ENCODE peak calls at places on chromosomes 3 and 15, in seven cellular contexts. One of them, this sample, is unnamed.
A peak's percentile ranks its signal among the peaks of the same experiment; 100 is the strongest.

GRCh38 chr3:64190517-64191515 is 34.5 kb downstream of the PRICKLE2 start:
- DNase-seq in fibroblast of lung: peak; percentile 86
- DNase-seq in GM23338: no peak
- DNase-seq in psoas muscle: no peak
- DNase-seq in adrenal gland: no peak
- DNase-seq in endodermal cell: no peak
- DNase-seq in right atrium auricular region: no peak
- DNase-seq in this sample: no peak

GRCh38 chr15:63880744-63881143 is 47.0 kb upstream of the HERC1 start:
- DNase-seq in fibroblast of lung: no peak
- DNase-seq in GM23338: no peak
- DNase-seq in psoas muscle: no peak
- DNase-seq in adrenal gland: peak; percentile 51
- DNase-seq in endodermal cell: no peak
- DNase-seq in right atrium auricular region: no peak
- DNase-seq in this sample: no peak

GRCh38 chr3:119700920-119701734 is 1.7 kb upstream of the CFAP91 start:
- DNase-seq in fibroblast of lung: no peak
- DNase-seq in GM23338: no peak
- DNase-seq in psoas muscle: no peak
- DNase-seq in adrenal gland: no peak
- DNase-seq in endodermal cell: no peak
- DNase-seq in right atrium auricular region: no peak
- DNase-seq in this sample: no peak

GRCh38 chr3:115100172-115100571 is 46.9 kb downstream of the ZBTB20 start:
- DNase-seq in fibroblast of lung: peak; percentile 83
- DNase-seq in GM23338: peak; percentile 8
- DNase-seq in psoas muscle: no peak
- DNase-seq in adrenal gland: peak; percentile 44
- DNase-seq in endodermal cell: no peak
- DNase-seq in right atrium auricular region: no peak
- DNase-seq in this sample: no peak

GRCh38 chr15:69298697-69299441 is at the start of gene PAQR5:
- DNase-seq in fibroblast of lung: no peak
- DNase-seq in GM23338: peak; percentile 61
- DNase-seq in psoas muscle: peak; percentile 59
- DNase-seq in adrenal gland: peak; percentile 66
- DNase-seq in endodermal cell: peak; percentile 76
- DNase-seq in right atrium auricular region: no peak
- DNase-seq in this sample: no peak

GRCh38 chr3:188052229-188052965 is 101.6 kb upstream of the LPP start:
- DNase-seq in fibroblast of lung: peak; percentile 62
- DNase-seq in GM23338: peak; percentile 76
- DNase-seq in psoas muscle: peak; percentile 91
- DNase-seq in adrenal gland: peak; percentile 95
- DNase-seq in endodermal cell: peak; percentile 88
- DNase-seq in right atrium auricular region: peak; percentile 96
- DNase-seq in this sample: no peak

GRCh38 chr3:114270019-114270418 is 23.8 kb upstream of the TIGIT start:
- DNase-seq in fibroblast of lung: no peak
- DNase-seq in GM23338: no peak
- DNase-seq in psoas muscle: no peak
- DNase-seq in adrenal gland: no peak
- DNase-seq in endodermal cell: no peak
- DNase-seq in right atrium auricular region: no peak
- DNase-seq in this sample: no peak

GRCh38 chr15:80703965-80704364 is 8.9 kb downstream of the ABHD17C start:
- DNase-seq in fibroblast of lung: no peak
- DNase-seq in GM23338: no peak
- DNase-seq in psoas muscle: no peak
- DNase-seq in adrenal gland: no peak
- DNase-seq in endodermal cell: no peak
- DNase-seq in right atrium auricular region: no peak
- DNase-seq in this sample: no peak

GRCh38 chr15:91947370-91947769 is 93.9 kb downstream of the SLCO3A1 start:
- DNase-seq in fibroblast of lung: no peak
- DNase-seq in GM23338: no peak
- DNase-seq in psoas muscle: no peak
- DNase-seq in adrenal gland: no peak
- DNase-seq in endodermal cell: no peak
- DNase-seq in right atrium auricular region: no peak
- DNase-seq in this sample: no peak

GRCh38 chr15:45732544-45733130 is 97.8 kb downstream of the SQOR start:
- DNase-seq in fibroblast of lung: no peak
- DNase-seq in GM23338: no peak
- DNase-seq in psoas muscle: no peak
- DNase-seq in adrenal gland: no peak
- DNase-seq in endodermal cell: no peak
- DNase-seq in right atrium auricular region: no peak
- DNase-seq in this sample: no peak

GRCh38 chr3:55143928-55144671 is 216.2 kb upstream of the LRTM1 start:
- DNase-seq in fibroblast of lung: peak; percentile 27
- DNase-seq in GM23338: no peak
- DNase-seq in psoas muscle: no peak
- DNase-seq in adrenal gland: no peak
- DNase-seq in endodermal cell: no peak
- DNase-seq in right atrium auricular region: no peak
- DNase-seq in this sample: no peak

GRCh38 chr3:43769471-43770425 is 79.0 kb downstream of the ABHD5 start:
- DNase-seq in fibroblast of lung: peak; percentile 95
- DNase-seq in GM23338: peak; percentile 100
- DNase-seq in psoas muscle: peak; percentile 98
- DNase-seq in adrenal gland: peak; percentile 99
- DNase-seq in endodermal cell: peak; percentile 100
- DNase-seq in right atrium auricular region: peak; percentile 99
- DNase-seq in this sample: peak; percentile 91

GRCh38 chr3:39533226-39533625 is 65.7 kb downstream of the MOBP start:
- DNase-seq in fibroblast of lung: no peak
- DNase-seq in GM23338: no peak
- DNase-seq in psoas muscle: no peak
- DNase-seq in adrenal gland: no peak
- DNase-seq in endodermal cell: no peak
- DNase-seq in right atrium auricular region: no peak
- DNase-seq in this sample: no peak

GRCh38 chr3:17356581-17356980 is 385.9 kb downstream of the TBC1D5 start:
- DNase-seq in fibroblast of lung: no peak
- DNase-seq in GM23338: peak; percentile 33
- DNase-seq in psoas muscle: no peak
- DNase-seq in adrenal gland: no peak
- DNase-seq in endodermal cell: no peak
- DNase-seq in right atrium auricular region: no peak
- DNase-seq in this sample: no peak

GRCh38 chr3:100311011-100311410 is 23.5 kb upstream of the NIT2 start:
- DNase-seq in fibroblast of lung: peak; percentile 7
- DNase-seq in GM23338: no peak
- DNase-seq in psoas muscle: no peak
- DNase-seq in adrenal gland: no peak
- DNase-seq in endodermal cell: no peak
- DNase-seq in right atrium auricular region: no peak
- DNase-seq in this sample: no peak

GRCh38 chr3:100319951-100320350 is 14.6 kb upstream of the NIT2 start:
- DNase-seq in fibroblast of lung: no peak
- DNase-seq in GM23338: no peak
- DNase-seq in psoas muscle: no peak
- DNase-seq in adrenal gland: no peak
- DNase-seq in endodermal cell: no peak
- DNase-seq in right atrium auricular region: no peak
- DNase-seq in this sample: no peak

GRCh38 chr3:100317928-100318327 is 16.6 kb upstream of the NIT2 start:
- DNase-seq in fibroblast of lung: no peak
- DNase-seq in GM23338: no peak
- DNase-seq in psoas muscle: no peak
- DNase-seq in adrenal gland: no peak
- DNase-seq in endodermal cell: no peak
- DNase-seq in right atrium auricular region: no peak
- DNase-seq in this sample: no peak

DNA sequence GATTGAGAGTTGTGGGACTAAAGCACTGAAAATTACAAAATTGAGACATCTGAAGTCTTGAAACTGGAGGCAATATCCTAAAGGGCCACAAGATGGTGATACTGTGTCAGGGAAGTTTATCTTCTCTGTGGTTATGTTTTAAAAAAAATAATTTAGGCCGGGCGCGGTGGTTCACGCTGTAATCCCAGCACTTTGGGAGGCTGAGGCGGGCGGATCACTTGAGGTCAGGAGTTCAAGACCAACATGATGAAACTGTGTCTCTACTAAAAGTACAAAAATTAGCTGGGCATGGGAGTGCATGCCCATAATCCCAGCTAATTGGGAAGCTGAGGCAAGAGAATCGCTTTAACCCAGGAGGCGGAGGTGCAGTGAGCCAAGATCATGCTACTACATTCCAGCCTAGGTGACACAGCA is 17.9 kb upstream of the NIT2 start:
- DNase-seq in fibroblast of lung: peak; percentile 80
- DNase-seq in GM23338: peak; percentile 77
- DNase-seq in psoas muscle: peak; percentile 63
- DNase-seq in adrenal gland: peak; percentile 58
- DNase-seq in endodermal cell: peak; percentile 57
- DNase-seq in right atrium auricular region: no peak
- DNase-seq in this sample: peak; percentile 39
- TF ChIP-seq CTCF in fibroblast of lung: peak; percentile 65
- TF ChIP-seq CTCF in GM23338: peak; percentile 79
- TF ChIP-seq CTCF in psoas muscle: peak; percentile 64
- TF ChIP-seq CTCF in adrenal gland: peak; percentile 58
- TF ChIP-seq CTCF in endodermal cell: peak; percentile 84
- TF ChIP-seq CTCF in right atrium auricular region: peak; percentile 79
- TF ChIP-seq CTCF in this sample: peak; percentile 52

GRCh38 chr3:79726795-79727194 is 41.0 kb downstream of the ROBO1 start:
- DNase-seq in fibroblast of lung: no peak
- DNase-seq in GM23338: no peak
- DNase-seq in psoas muscle: no peak
- DNase-seq in adrenal gland: no peak
- DNase-seq in endodermal cell: no peak
- DNase-seq in right atrium auricular region: no peak
- DNase-seq in this sample: no peak
- H3K4me3 ChIP-seq in fibroblast of lung: no peak overlapping the region
- H3K4me3 ChIP-seq in GM23338: no peak overlapping the region
- H3K4me3 ChIP-seq in psoas muscle: no peak overlapping the region
- H3K4me3 ChIP-seq in adrenal gland: no peak overlapping the region
- H3K4me3 ChIP-seq in endodermal cell: no peak overlapping the region
- H3K4me3 ChIP-seq in right atrium auricular region: no peak overlapping the region
- H3K4me3 ChIP-seq in this sample: no peak overlapping the region

GRCh38 chr15:74497584-74497983 is 36.6 kb upstream of the UBL7 start:
- DNase-seq in fibroblast of lung: no peak
- DNase-seq in GM23338: no peak
- DNase-seq in psoas muscle: no peak
- DNase-seq in adrenal gland: no peak
- DNase-seq in endodermal cell: no peak
- DNase-seq in right atrium auricular region: no peak
- DNase-seq in this sample: no peak

GRCh38 chr15:74499366-74499765 is 38.4 kb upstream of the UBL7 start:
- DNase-seq in fibroblast of lung: no peak
- DNase-seq in GM23338: no peak
- DNase-seq in psoas muscle: no peak
- DNase-seq in adrenal gland: no peak
- DNase-seq in endodermal cell: no peak
- DNase-seq in right atrium auricular region: no peak
- DNase-seq in this sample: no peak

GRCh38 chr15:74502301-74502700 is 38.7 kb upstream of the ARID3B start:
- DNase-seq in fibroblast of lung: no peak
- DNase-seq in GM23338: peak; percentile 22
- DNase-seq in psoas muscle: no peak
- DNase-seq in adrenal gland: no peak
- DNase-seq in endodermal cell: peak; percentile 44
- DNase-seq in right atrium auricular region: no peak
- DNase-seq in this sample: no peak

GRCh38 chr15:74500401-74500800 is 39.4 kb upstream of the UBL7 start:
- DNase-seq in fibroblast of lung: no peak
- DNase-seq in GM23338: peak; percentile 35
- DNase-seq in psoas muscle: no peak
- DNase-seq in adrenal gland: no peak
- DNase-seq in endodermal cell: peak; percentile 47
- DNase-seq in right atrium auricular region: no peak
- DNase-seq in this sample: no peak

DNA sequence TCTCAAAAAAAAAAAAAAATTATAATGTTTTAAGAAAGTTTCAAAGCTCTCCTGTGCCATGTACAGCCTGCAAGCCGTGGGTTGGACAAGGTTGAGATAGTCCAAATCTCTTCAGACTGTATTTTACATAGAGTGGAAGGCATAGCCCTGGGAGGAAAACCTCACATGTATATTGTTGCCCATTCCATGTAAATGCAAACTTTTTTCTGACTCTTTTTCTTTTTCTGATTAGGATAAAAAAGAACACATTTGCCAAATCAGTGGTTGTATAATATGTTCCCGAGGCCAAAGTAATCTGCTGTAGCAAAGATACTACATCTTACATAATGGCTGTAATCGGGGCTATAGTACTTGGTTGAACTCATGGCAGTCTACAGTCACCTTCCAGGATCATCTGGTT is 35.7 kb upstream of the UBL7 start:
- DNase-seq in fibroblast of lung: no peak
- DNase-seq in GM23338: no peak
- DNase-seq in psoas muscle: no peak
- DNase-seq in adrenal gland: no peak
- DNase-seq in endodermal cell: no peak
- DNase-seq in right atrium auricular region: no peak
- DNase-seq in this sample: no peak
- TF ChIP-seq CTCF in fibroblast of lung: no peak
- TF ChIP-seq CTCF in GM23338: no peak
- TF ChIP-seq CTCF in psoas muscle: no peak
- TF ChIP-seq CTCF in adrenal gland: no peak
- TF ChIP-seq CTCF in endodermal cell: no peak
- TF ChIP-seq CTCF in right atrium auricular region: no peak
- TF ChIP-seq CTCF in this sample: no peak

GRCh38 chr15:68190048-68190447 is 15.1 kb downstream of the CALML4 start:
- DNase-seq in fibroblast of lung: no peak
- DNase-seq in GM23338: no peak
- DNase-seq in psoas muscle: no peak
- DNase-seq in adrenal gland: no peak
- DNase-seq in endodermal cell: no peak
- DNase-seq in right atrium auricular region: no peak
- DNase-seq in this sample: no peak

GRCh38 chr15:68186671-68187397 is 18.3 kb downstream of the CALML4 start:
- DNase-seq in fibroblast of lung: peak; percentile 89
- DNase-seq in GM23338: no peak
- DNase-seq in psoas muscle: no peak
- DNase-seq in adrenal gland: peak; percentile 55
- DNase-seq in endodermal cell: no peak
- DNase-seq in right atrium auricular region: no peak
- DNase-seq in this sample: peak; percentile 33

GRCh38 chr15:68184616-68185470 is 20.3 kb downstream of the CALML4 start:
- DNase-seq in fibroblast of lung: no peak
- DNase-seq in GM23338: no peak
- DNase-seq in psoas muscle: no peak
- DNase-seq in adrenal gland: no peak
- DNase-seq in endodermal cell: no peak
- DNase-seq in right atrium auricular region: no peak
- DNase-seq in this sample: no peak

GRCh38 chr15:68188647-68189046 is 16.5 kb downstream of the CALML4 start:
- DNase-seq in fibroblast of lung: no peak
- DNase-seq in GM23338: no peak
- DNase-seq in psoas muscle: no peak
- DNase-seq in adrenal gland: no peak
- DNase-seq in endodermal cell: no peak
- DNase-seq in right atrium auricular region: no peak
- DNase-seq in this sample: no peak

DNA sequence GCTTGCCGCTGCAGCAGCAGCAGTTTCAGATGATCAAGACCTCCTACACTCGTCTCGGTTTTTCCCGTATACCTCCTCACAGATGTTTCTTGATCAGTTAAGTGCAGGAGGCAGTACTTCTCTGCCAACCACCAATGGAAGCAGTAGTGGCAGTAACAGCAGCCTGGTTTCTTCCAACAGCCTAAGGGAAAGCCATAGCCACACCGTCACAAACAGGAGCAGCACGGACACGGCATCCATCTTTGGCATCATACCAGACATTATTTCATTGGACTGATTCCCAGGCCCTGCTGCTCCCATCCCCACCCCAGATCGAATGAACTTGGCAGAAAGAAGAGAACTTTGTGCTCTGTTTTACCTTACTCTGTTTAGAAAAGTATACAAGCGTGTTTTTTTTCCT is 17.6 kb downstream of the CALML4 start:
- DNase-seq in fibroblast of lung: peak; percentile 90
- DNase-seq in GM23338: no peak
- DNase-seq in psoas muscle: no peak
- DNase-seq in adrenal gland: peak; percentile 80
- DNase-seq in endodermal cell: no peak
- DNase-seq in right atrium auricular region: peak; percentile 76
- DNase-seq in this sample: peak; percentile 77
- H3K4me3 ChIP-seq in fibroblast of lung: peak overlapping the region; percentile 24
- H3K4me3 ChIP-seq in GM23338: no peak overlapping the region
- H3K4me3 ChIP-seq in psoas muscle: peak overlapping the region; percentile 50
- H3K4me3 ChIP-seq in adrenal gland: no peak overlapping the region
- H3K4me3 ChIP-seq in endodermal cell: no peak overlapping the region
- H3K4me3 ChIP-seq in right atrium auricular region: no peak overlapping the region
- H3K4me3 ChIP-seq in this sample: peak overlapping the region; percentile 10